ENCODE peak calls at places on chromosomes 4 and X, in five cellular contexts. One of them, this sample, is unnamed.

GRCh38 chrX:53265771-53266170 is 15.6 kb downstream of the IQSEC2 start:
- DNase-seq in sigmoid colon: no peak
- DNase-seq in pancreas: no peak
- DNase-seq in hepatocyte: no peak
- DNase-seq in dorsolateral prefrontal cortex: no peak
- DNase-seq in this sample: no peak

GRCh38 chr4:118557298-118557851 is 127.8 kb upstream of the METTL14 start:
- DNase-seq in dorsolateral prefrontal cortex: no peak
- DNase-seq in hepatocyte: no peak
- DNase-seq in pancreas: no peak
- DNase-seq in sigmoid colon: no peak
- DNase-seq in this sample: no peak

GRCh38 chr4:18954538-18954937 is 933.0 kb upstream of the LCORL start:
- DNase-seq in hepatocyte: no peak
- DNase-seq in pancreas: no peak
- DNase-seq in sigmoid colon: no peak
- DNase-seq in dorsolateral prefrontal cortex: no peak
- DNase-seq in this sample: no peak

GRCh38 chr4:141074098-141074878 is 59.0 kb downstream of the RNF150 start:
- DNase-seq in sigmoid colon: no peak
- DNase-seq in pancreas: no peak
- DNase-seq in hepatocyte: no peak
- DNase-seq in dorsolateral prefrontal cortex: no peak
- DNase-seq in this sample: no peak

GRCh38 chr4:111399523-111400135 is 745.6 kb upstream of the FAM241A start:
- DNase-seq in hepatocyte: no peak
- DNase-seq in sigmoid colon: no peak
- DNase-seq in pancreas: no peak
- DNase-seq in dorsolateral prefrontal cortex: no peak
- DNase-seq in this sample: peak

GRCh38 chrX:37958493-37959211 is 47.7 kb upstream of the SYTL5 start:
- DNase-seq in sigmoid colon: no peak
- DNase-seq in pancreas: no peak
- DNase-seq in hepatocyte: peak
- DNase-seq in dorsolateral prefrontal cortex: no peak
- DNase-seq in this sample: no peak

GRCh38 chr4:173835863-173836262 is 305.8 kb upstream of the HAND2 start:
- DNase-seq in pancreas: no peak
- DNase-seq in dorsolateral prefrontal cortex: peak
- DNase-seq in sigmoid colon: peak
- DNase-seq in hepatocyte: peak
- DNase-seq in this sample: no peak

GRCh38 chr4:23455482-23455881 is 434.4 kb downstream of the PPARGC1A start:
- DNase-seq in hepatocyte: peak
- DNase-seq in dorsolateral prefrontal cortex: no peak
- DNase-seq in pancreas: peak
- DNase-seq in sigmoid colon: no peak
- DNase-seq in this sample: no peak

GRCh38 chr4:41776466-41776865 is 27.9 kb upstream of the PHOX2B start:
- DNase-seq in pancreas: no peak
- DNase-seq in dorsolateral prefrontal cortex: no peak
- DNase-seq in hepatocyte: no peak
- DNase-seq in sigmoid colon: no peak
- DNase-seq in this sample: no peak

GRCh38 chrX:150548684-150549083 is 19.7 kb upstream of the MTM1 start:
- DNase-seq in hepatocyte: no peak
- DNase-seq in sigmoid colon: no peak
- DNase-seq in dorsolateral prefrontal cortex: no peak
- DNase-seq in pancreas: no peak
- DNase-seq in this sample: no peak

GRCh38 chr4:151530783-151531182 is 121.8 kb downstream of the FHIP1A start:
- DNase-seq in dorsolateral prefrontal cortex: no peak
- DNase-seq in hepatocyte: no peak
- DNase-seq in pancreas: no peak
- DNase-seq in sigmoid colon: no peak
- DNase-seq in this sample: no peak

GRCh38 chr4:3765271-3766206 is 646 bp upstream of the ADRA2C start:
- DNase-seq in dorsolateral prefrontal cortex: peak
- DNase-seq in pancreas: peak
- DNase-seq in hepatocyte: peak
- DNase-seq in sigmoid colon: no peak
- DNase-seq in this sample: no peak

GRCh38 chrX:9466115-9466495 is 1.2 kb downstream of the TBL1X start:
- DNase-seq in dorsolateral prefrontal cortex: peak
- DNase-seq in sigmoid colon: peak
- DNase-seq in hepatocyte: peak
- DNase-seq in pancreas: peak
- DNase-seq in this sample: no peak

GRCh38 chr4:153079824-153080486 is 124.3 kb upstream of the TRIM2 start:
- DNase-seq in hepatocyte: no peak
- DNase-seq in dorsolateral prefrontal cortex: no peak
- DNase-seq in sigmoid colon: no peak
- DNase-seq in pancreas: no peak
- DNase-seq in this sample: no peak

GRCh38 chr4:106594291-106594952 is 225.8 kb upstream of the GIMD1 start:
- DNase-seq in pancreas: no peak
- DNase-seq in hepatocyte: no peak
- DNase-seq in sigmoid colon: no peak
- DNase-seq in dorsolateral prefrontal cortex: no peak
- DNase-seq in this sample: no peak

GRCh38 chr4:14581741-14582140 is 420.5 kb upstream of the CPEB2 start:
- DNase-seq in dorsolateral prefrontal cortex: no peak
- DNase-seq in pancreas: no peak
- DNase-seq in sigmoid colon: no peak
- DNase-seq in hepatocyte: no peak
- DNase-seq in this sample: no peak

GRCh38 chr4:81609844-81610243 is 138.1 kb upstream of the RASGEF1B start:
- DNase-seq in pancreas: no peak
- DNase-seq in hepatocyte: no peak
- DNase-seq in sigmoid colon: no peak
- DNase-seq in dorsolateral prefrontal cortex: no peak
- DNase-seq in this sample: no peak

GRCh38 chr4:184473515-184474260 is 662 bp downstream of the IRF2 start:
- DNase-seq in sigmoid colon: no peak
- DNase-seq in pancreas: peak
- DNase-seq in dorsolateral prefrontal cortex: no peak
- DNase-seq in hepatocyte: peak
- DNase-seq in this sample: no peak

GRCh38 chr4:1991596-1992434 is 17.0 kb downstream of the NELFA start:
- DNase-seq in dorsolateral prefrontal cortex: no peak
- DNase-seq in hepatocyte: no peak
- DNase-seq in sigmoid colon: no peak
- DNase-seq in pancreas: no peak
- DNase-seq in this sample: no peak

GRCh38 chr4:119477412-119478053 is 151.1 kb downstream of the PDE5A start:
- DNase-seq in sigmoid colon: no peak
- DNase-seq in hepatocyte: no peak
- DNase-seq in dorsolateral prefrontal cortex: no peak
- DNase-seq in pancreas: no peak
- DNase-seq in this sample: no peak

GRCh38 chr4:97819314-97819713 is 324.0 kb downstream of the STPG2 start:
- DNase-seq in dorsolateral prefrontal cortex: no peak
- DNase-seq in hepatocyte: no peak
- DNase-seq in sigmoid colon: no peak
- DNase-seq in pancreas: no peak
- DNase-seq in this sample: no peak

GRCh38 chrX:14932136-14932535 is 58.9 kb downstream of the MOSPD2 start:
- DNase-seq in sigmoid colon: no peak
- DNase-seq in dorsolateral prefrontal cortex: no peak
- DNase-seq in pancreas: no peak
- DNase-seq in hepatocyte: no peak
- DNase-seq in this sample: no peak

GRCh38 chrX:38798956-38799355 is 2.3 kb upstream of the MID1IP1 start:
- DNase-seq in hepatocyte: no peak
- DNase-seq in dorsolateral prefrontal cortex: no peak
- DNase-seq in sigmoid colon: no peak
- DNase-seq in pancreas: no peak
- DNase-seq in this sample: no peak

GRCh38 chr4:15004701-15005301 is 2.5 kb downstream of the CPEB2 start:
- DNase-seq in sigmoid colon: peak
- DNase-seq in pancreas: peak
- DNase-seq in hepatocyte: peak
- DNase-seq in dorsolateral prefrontal cortex: peak
- DNase-seq in this sample: peak

GRCh38 chr4:152352645-152353116 is 183.2 kb downstream of the FBXW7 start:
- DNase-seq in hepatocyte: peak
- DNase-seq in dorsolateral prefrontal cortex: peak
- DNase-seq in sigmoid colon: peak
- DNase-seq in pancreas: peak
- DNase-seq in this sample: peak

GRCh38 chr4:174561556-174561955 is 39.3 kb upstream of the HPGD start:
- DNase-seq in dorsolateral prefrontal cortex: no peak
- DNase-seq in sigmoid colon: no peak
- DNase-seq in hepatocyte: no peak
- DNase-seq in pancreas: no peak
- DNase-seq in this sample: no peak

GRCh38 chrX:98380556-98380955 is 1496.8 kb downstream of the RPA4 start:
- DNase-seq in pancreas: no peak
- DNase-seq in sigmoid colon: no peak
- DNase-seq in hepatocyte: no peak
- DNase-seq in dorsolateral prefrontal cortex: no peak
- DNase-seq in this sample: no peak

GRCh38 chr4:26325191-26325590 is 4.4 kb downstream of the RBPJ start:
- DNase-seq in sigmoid colon: no peak
- DNase-seq in hepatocyte: peak
- DNase-seq in dorsolateral prefrontal cortex: no peak
- DNase-seq in pancreas: no peak
- DNase-seq in this sample: no peak

GRCh38 chr4:80237992-80238391 is 28.5 kb upstream of the FGF5 start:
- DNase-seq in dorsolateral prefrontal cortex: no peak
- DNase-seq in pancreas: no peak
- DNase-seq in hepatocyte: no peak
- DNase-seq in sigmoid colon: no peak
- DNase-seq in this sample: no peak

GRCh38 chrX:28966335-28966734 is 379.1 kb downstream of the IL1RAPL1 start:
- DNase-seq in hepatocyte: no peak
- DNase-seq in dorsolateral prefrontal cortex: no peak
- DNase-seq in pancreas: no peak
- DNase-seq in sigmoid colon: no peak
- DNase-seq in this sample: no peak

GRCh38 chrX:25013593-25014365 is 2.0 kb downstream of the ARX start:
- DNase-seq in pancreas: no peak
- DNase-seq in dorsolateral prefrontal cortex: no peak
- DNase-seq in hepatocyte: peak
- DNase-seq in sigmoid colon: no peak
- DNase-seq in this sample: no peak

GRCh38 chrX:25011589-25012432 is 4.0 kb downstream of the ARX start:
- DNase-seq in hepatocyte: no peak
- DNase-seq in pancreas: no peak
- DNase-seq in sigmoid colon: no peak
- DNase-seq in dorsolateral prefrontal cortex: no peak
- DNase-seq in this sample: no peak

GRCh38 chrX:25014366-25014838 is 1.4 kb downstream of the ARX start:
- DNase-seq in sigmoid colon: no peak
- DNase-seq in pancreas: no peak
- DNase-seq in hepatocyte: no peak
- DNase-seq in dorsolateral prefrontal cortex: no peak
- DNase-seq in this sample: no peak

GRCh38 chrX:25012433-25012735 is 3.4 kb downstream of the ARX start:
- DNase-seq in pancreas: no peak
- DNase-seq in hepatocyte: no peak
- DNase-seq in dorsolateral prefrontal cortex: no peak
- DNase-seq in sigmoid colon: no peak
- DNase-seq in this sample: no peak

DNA sequence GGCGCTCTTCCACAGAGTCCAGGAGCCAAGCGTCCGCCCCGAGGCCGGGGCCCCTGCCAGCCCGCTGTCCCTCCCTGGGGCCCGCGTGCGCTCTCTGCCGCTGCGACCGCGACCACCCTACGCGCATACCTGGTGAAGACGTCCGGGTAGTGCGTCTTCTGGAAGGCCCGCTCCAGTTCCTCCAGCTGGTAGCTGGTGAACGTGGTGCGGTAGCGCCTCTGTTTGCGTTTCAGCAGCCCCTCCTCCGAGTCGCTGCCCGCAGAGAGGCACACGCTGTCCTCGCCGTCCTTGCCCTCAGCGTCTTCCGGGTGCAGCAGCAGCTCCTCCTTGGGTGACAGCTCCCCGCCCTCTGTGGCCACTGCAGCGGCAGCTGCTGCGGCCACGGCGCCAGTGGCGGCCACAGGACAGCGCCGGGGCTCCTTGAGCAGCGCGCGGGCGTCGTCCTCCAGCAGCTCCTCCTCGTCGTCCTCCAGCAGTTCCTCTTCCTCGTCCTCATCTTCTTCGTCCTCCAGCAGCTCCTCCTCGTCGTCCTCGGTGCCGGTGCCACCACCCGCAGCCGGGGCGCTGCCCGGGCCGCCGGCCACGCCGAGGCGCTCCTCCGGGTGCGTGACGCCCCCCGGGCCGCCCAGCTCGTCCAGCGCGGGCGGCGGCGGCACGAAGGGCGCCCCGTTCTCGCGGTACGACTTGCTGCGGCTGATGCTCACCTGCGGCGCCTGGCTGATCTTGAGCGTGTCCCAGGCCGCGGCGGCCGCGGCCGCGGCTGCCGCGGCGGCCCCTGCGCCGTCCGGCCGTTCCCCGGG is 2.8 kb downstream of the ARX start:
- DNase-seq in hepatocyte: no peak
- DNase-seq in dorsolateral prefrontal cortex: no peak
- DNase-seq in sigmoid colon: no peak
- DNase-seq in pancreas: no peak
- DNase-seq in this sample: no peak
- H3K27ac ChIP-seq in hepatocyte: no peak
- H3K27ac ChIP-seq in dorsolateral prefrontal cortex: peak
- H3K27ac ChIP-seq in sigmoid colon: no peak
- H3K27ac ChIP-seq in pancreas: no peak
- H3K27ac ChIP-seq in this sample: no peak

GRCh38 chr4:123849495-123849894 is 452.9 kb downstream of the SPRY1 start:
- DNase-seq in sigmoid colon: no peak
- DNase-seq in dorsolateral prefrontal cortex: no peak
- DNase-seq in hepatocyte: no peak
- DNase-seq in pancreas: no peak
- DNase-seq in this sample: no peak
- H3K27ac ChIP-seq in sigmoid colon: no peak
- H3K27ac ChIP-seq in dorsolateral prefrontal cortex: no peak
- H3K27ac ChIP-seq in hepatocyte: no peak
- H3K27ac ChIP-seq in pancreas: no peak
- H3K27ac ChIP-seq in this sample: no peak

DNA sequence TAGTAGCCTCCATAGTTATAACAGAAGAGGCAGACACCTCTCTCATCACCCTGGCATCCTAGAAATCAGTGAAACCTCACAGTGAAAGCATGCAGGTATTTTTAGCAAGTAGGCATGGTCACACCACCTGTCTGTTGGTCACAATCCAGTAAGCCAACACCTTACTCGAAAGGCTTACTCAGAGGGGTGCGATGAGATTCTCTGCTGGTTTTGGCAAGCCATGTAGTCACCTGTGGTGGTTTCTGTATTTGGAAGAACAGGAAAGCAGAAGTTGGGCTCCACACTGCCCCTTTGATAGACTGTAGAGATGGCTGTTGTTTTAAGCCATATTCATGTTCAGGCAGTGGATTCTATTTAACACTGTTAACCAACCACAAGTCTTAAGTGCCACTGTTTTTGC is 134.7 kb downstream of the DCLK2 start:
- DNase-seq in hepatocyte: no peak
- DNase-seq in pancreas: no peak
- DNase-seq in dorsolateral prefrontal cortex: no peak
- DNase-seq in sigmoid colon: no peak
- DNase-seq in this sample: no peak
- H3K27ac ChIP-seq in hepatocyte: no peak
- H3K27ac ChIP-seq in pancreas: no peak
- H3K27ac ChIP-seq in dorsolateral prefrontal cortex: no peak
- H3K27ac ChIP-seq in sigmoid colon: no peak
- H3K27ac ChIP-seq in this sample: no peak

GRCh38 chr4:100287569-100287968 is 97.3 kb upstream of the DDIT4L start:
- DNase-seq in sigmoid colon: no peak
- DNase-seq in dorsolateral prefrontal cortex: no peak
- DNase-seq in pancreas: no peak
- DNase-seq in hepatocyte: no peak
- DNase-seq in this sample: no peak
- H3K27ac ChIP-seq in sigmoid colon: no peak
- H3K27ac ChIP-seq in dorsolateral prefrontal cortex: no peak
- H3K27ac ChIP-seq in pancreas: no peak
- H3K27ac ChIP-seq in hepatocyte: no peak
- H3K27ac ChIP-seq in this sample: no peak